ENCODE peak calls at places on chromosomes 12 and 14, in nine cellular contexts. O, P, Y, X, W, D, U, A and E are unnamed samples.
A peak's percentile ranks its signal among the peaks of the same experiment; 100 is the strongest.

GRCh38 chr12:29516431-29516875 is 19.0 kb upstream of the OVCH1 start:
- DNase-seq in O (no peak), P (peak; percentile 5), Y (no peak), X (peak; percentile 52), W (no peak), D (no peak), U (no peak), A (peak; percentile 64), E (no peak)

GRCh38 chr14:75523771-75524171 is 1.5 kb downstream of the BATF start:
- DNase-seq in O (peak; percentile 12), P (peak; percentile 8), Y (no peak), X (peak; percentile 59), W (no peak), D (no peak), U (no peak), A (peak; percentile 16), E (no peak)

GRCh38 chr12:43937947-43938346 is 102.1 kb downstream of the TMEM117 start:
- DNase-seq in O (no peak), P (peak; percentile 6), Y (no peak), X (peak; percentile 27), W (no peak), D (no peak), U (peak; percentile 43), A (peak; percentile 16), E (no peak)

GRCh38 chr12:118981285-118982201 is at the start of gene SRRM4:
- DNase-seq in O (no peak), P (no peak), Y (peak; percentile 73), X (no peak), W (no peak), D (peak; percentile 64), U (peak; percentile 95), A (no peak), E (no peak)

GRCh38 chr12:128077211-128077916 is 189.6 kb upstream of the TMEM132C start:
- DNase-seq in O (no peak), P (peak; percentile 19), Y (no peak), X (no peak), W (no peak), D (no peak), U (no peak), A (peak; percentile 47), E (no peak)

GRCh38 chr12:15855646-15856045 is 26.5 kb upstream of the STRAP start:
- DNase-seq in O (no peak), P (peak; percentile 48), Y (no peak), X (peak; percentile 85), W (no peak), D (no peak), U (no peak), A (peak; percentile 53), E (no peak)

GRCh38 chr12:4825139-4825858 is 84.4 kb upstream of the KCNA1 start:
- DNase-seq in O (no peak), P (no peak), Y (no peak), X (no peak), W (no peak), D (no peak), U (no peak), A (peak; percentile 5), E (no peak)

GRCh38 chr12:26113194-26113654 is 11.6 kb downstream of the BHLHE41 start:
- DNase-seq in O (peak; percentile 59), P (no peak), Y (no peak), X (no peak), W (no peak), D (no peak), U (peak; percentile 51), A (peak; percentile 24), E (no peak)

GRCh38 chr14:63308723-63309317 is 9.9 kb downstream of the GPHB5 start:
- DNase-seq in O (no peak), P (peak; percentile 8), Y (no peak), X (peak; percentile 15), W (peak; percentile 8), D (no peak), U (peak; percentile 83), A (peak; percentile 31), E (no peak)

GRCh38 chr12:74747305-74747704 is 209.7 kb downstream of the ATXN7L3B start:
- DNase-seq in O (no peak), P (peak; percentile 3), Y (no peak), X (peak; percentile 10), W (no peak), D (no peak), U (peak; percentile 7), A (peak; percentile 28), E (no peak)

GRCh38 chr14:34344318-34344717 is 117.7 kb downstream of the SPTSSA start:
- DNase-seq in O (no peak), P (no peak), Y (no peak), X (no peak), W (no peak), D (no peak), U (no peak), A (no peak), E (no peak)

GRCh38 chr12:88764781-88765470 is 184.7 kb upstream of the KITLG start:
- DNase-seq in O (no peak), P (peak; percentile 63), Y (no peak), X (no peak), W (no peak), D (no peak), U (no peak), A (no peak), E (no peak)

GRCh38 chr14:92412912-92413311 is 89.9 kb downstream of the SLC24A4 start:
- DNase-seq in O (no peak), P (peak; percentile 79), Y (no peak), X (peak; percentile 47), W (no peak), D (no peak), U (no peak), A (no peak), E (no peak)

GRCh38 chr12:105948331-105948730 is 190.4 kb downstream of the NUAK1 start:
- DNase-seq in O (peak; percentile 38), P (peak; percentile 75), Y (no peak), X (no peak), W (no peak), D (no peak), U (no peak), A (peak; percentile 65), E (no peak)

DNA sequence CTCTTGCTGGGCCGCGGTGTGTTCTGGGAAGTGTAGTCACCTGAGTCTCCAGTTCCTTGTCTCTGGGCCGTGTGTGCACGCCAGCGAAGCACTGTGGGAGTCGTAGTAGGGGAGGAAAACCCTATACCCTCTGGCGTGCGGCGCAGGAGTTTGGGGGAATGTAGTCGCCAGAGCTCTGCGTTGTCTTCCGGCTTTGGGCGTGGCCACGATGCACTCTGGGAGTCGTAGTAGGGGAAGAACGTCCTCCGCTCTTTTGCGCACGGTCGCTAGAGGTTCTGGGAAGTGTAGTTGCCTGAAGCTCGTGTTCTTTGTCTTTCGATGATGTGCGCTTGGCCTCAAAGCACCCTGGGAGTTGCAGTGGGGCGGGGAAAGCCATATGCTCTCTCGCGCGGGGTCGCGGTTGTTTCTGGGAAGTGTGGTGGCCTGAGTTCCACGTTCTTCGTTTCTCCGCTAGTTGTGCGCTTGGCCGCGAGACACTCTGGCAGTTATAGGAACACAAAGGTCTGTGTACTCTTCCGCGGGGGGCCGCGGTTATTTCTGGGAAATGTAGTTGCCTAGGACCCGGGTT is 588 bp upstream of the ZNF140 start:
- DNase-seq in O (peak; percentile 95), P (peak; percentile 99), Y (peak; percentile 96), X (peak; percentile 99), W (peak; percentile 98), D (peak; percentile 99), U (peak; percentile 99), A (peak; percentile 99), E (peak; percentile 99)
- H3K4me3 ChIP-seq in O (peak overlapping the region; percentile 64), P (peak overlapping the region; percentile 93), Y (peak overlapping the region; percentile 76), X (peak overlapping the region; percentile 87), W (peak overlapping the region; percentile 96), D (peak overlapping the region; percentile 90), U (peak overlapping the region; percentile 87), A (peak overlapping the region; percentile 88), E (peak overlapping the region; percentile 89)

GRCh38 chr14:22478670-22479069 is 110.4 kb downstream of the DAD1 start:
- DNase-seq in O (peak; percentile 24), P (no peak), Y (no peak), X (peak; percentile 22), W (no peak), D (no peak), U (no peak), A (peak; percentile 46), E (no peak)
- H3K4me3 ChIP-seq in O (no peak overlapping the region), P (no peak overlapping the region), Y (no peak overlapping the region), X (no peak overlapping the region), W (no peak overlapping the region), D (no peak overlapping the region), U (no peak overlapping the region), A (no peak overlapping the region), E (no peak overlapping the region)

GRCh38 chr14:22477569-22478194 is 111.3 kb downstream of the DAD1 start:
- DNase-seq in O (no peak), P (no peak), Y (no peak), X (no peak), W (no peak), D (no peak), U (no peak), A (no peak), E (no peak)

GRCh38 chr14:22479132-22479531 is 109.9 kb downstream of the DAD1 start:
- DNase-seq in O (no peak), P (no peak), Y (no peak), X (no peak), W (no peak), D (no peak), U (no peak), A (no peak), E (no peak)

GRCh38 chr14:22481546-22481945 is 107.5 kb downstream of the DAD1 start:
- DNase-seq in O (no peak), P (no peak), Y (no peak), X (no peak), W (no peak), D (no peak), U (no peak), A (no peak), E (no peak)

GRCh38 chr14:22478247-22478646 is 110.8 kb downstream of the DAD1 start:
- DNase-seq in O (no peak), P (no peak), Y (no peak), X (no peak), W (no peak), D (no peak), U (no peak), A (no peak), E (no peak)

GRCh38 chr14:22479781-22480464 is 109.1 kb downstream of the DAD1 start:
- DNase-seq in O (no peak), P (peak; percentile 19), Y (no peak), X (no peak), W (no peak), D (no peak), U (no peak), A (peak; percentile 14), E (no peak)
- H3K4me3 ChIP-seq in O (no peak overlapping the region), P (no peak overlapping the region), Y (no peak overlapping the region), X (no peak overlapping the region), W (no peak overlapping the region), D (no peak overlapping the region), U (no peak overlapping the region), A (no peak overlapping the region), E (no peak overlapping the region)

GRCh38 chr12:53994691-53995310 is 5.2 kb upstream of the HOXC9 start:
- DNase-seq in O (no peak), P (no peak), Y (no peak), X (no peak), W (no peak), D (no peak), U (peak; percentile 51), A (no peak), E (no peak)
- H3K4me3 ChIP-seq in O (peak overlapping the region; percentile 38), P (peak overlapping the region; percentile 98), Y (peak overlapping the region; percentile 41), X (peak overlapping the region; percentile 49), W (peak overlapping the region; percentile 53), D (peak overlapping the region; percentile 52), U (peak overlapping the region; percentile 51), A (no peak overlapping the region), E (no peak overlapping the region)

GRCh38 chr14:60278350-60278749 is 29.3 kb downstream of the PPM1A start:
- DNase-seq in O (no peak), P (no peak), Y (no peak), X (no peak), W (no peak), D (no peak), U (peak; percentile 67), A (no peak), E (no peak)
- H3K4me3 ChIP-seq in O (no peak overlapping the region), P (no peak overlapping the region), Y (no peak overlapping the region), X (no peak overlapping the region), W (no peak overlapping the region), D (no peak overlapping the region), U (peak overlapping the region; percentile 8), A (no peak overlapping the region), E (no peak overlapping the region)